ENCODE peak calls at places on chromosome 5, in seven cellular contexts. I, W, D, E, R, C and A are unnamed samples.

GRCh38 chr5:97531549-97531948 is 348.5 kb upstream of the RIOK2 start:
- DNase-seq in I (no peak), W (no peak), D (no peak), E (no peak), R (no peak), C (no peak), A (no peak)

GRCh38 chr5:173629628-173630027 is 13.2 kb upstream of the BOD1 start:
- DNase-seq in I (no peak), W (no peak), D (no peak), E (no peak), R (no peak), C (peak; percentile 43), A (no peak)

GRCh38 chr5:131783357-131783756 is 13.5 kb downstream of the FNIP1 start:
- DNase-seq in I (no peak), W (no peak), D (peak; percentile 8), E (no peak), R (no peak), C (no peak), A (no peak)

GRCh38 chr5:122611401-122611800 is 163.5 kb upstream of the SNX2 start:
- DNase-seq in I (no peak), W (no peak), D (no peak), E (no peak), R (no peak), C (no peak), A (peak; percentile 74)

GRCh38 chr5:107919969-107920368 is 249.2 kb upstream of the EFNA5 start:
- DNase-seq in I (no peak), W (no peak), D (no peak), E (no peak), R (no peak), C (no peak), A (no peak)

GRCh38 chr5:11851402-11851801 is 52.8 kb downstream of the CTNND2 start:
- DNase-seq in I (no peak), W (no peak), D (no peak), E (no peak), R (no peak), C (no peak), A (no peak)

GRCh38 chr5:149217096-149217801 is 54.4 kb upstream of the AFAP1L1 start:
- DNase-seq in I (peak; percentile 79), W (no peak), D (no peak), E (no peak), R (no peak), C (no peak), A (no peak)

GRCh38 chr5:103425686-103426454 is 136.7 kb downstream of the NUDT12 start:
- DNase-seq in I (no peak), W (no peak), D (peak; percentile 66), E (no peak), R (no peak), C (no peak), A (no peak)

GRCh38 chr5:170491479-170491878 is 12.3 kb upstream of the KCNIP1 start:
- DNase-seq in I (no peak), W (no peak), D (peak; percentile 95), E (no peak), R (no peak), C (no peak), A (peak; percentile 91)

GRCh38 chr5:81772488-81772887 is 21.6 kb upstream of the SSBP2 start:
- DNase-seq in I (no peak), W (no peak), D (no peak), E (no peak), R (no peak), C (no peak), A (no peak)

GRCh38 chr5:84255318-84255717 is 129.4 kb downstream of the EDIL3 start:
- DNase-seq in I (no peak), W (no peak), D (peak; percentile 74), E (no peak), R (no peak), C (no peak), A (no peak)

GRCh38 chr5:38456657-38457056 is 99.8 kb downstream of the LIFR start:
- DNase-seq in I (no peak), W (no peak), D (peak; percentile 41), E (no peak), R (no peak), C (no peak), A (no peak)

GRCh38 chr5:36060516-36060885 is 6.2 kb downstream of the UGT3A2 start:
- DNase-seq in I (no peak), W (no peak), D (peak; percentile 61), E (no peak), R (no peak), C (peak; percentile 13), A (no peak)

GRCh38 chr5:95609711-95610110 is 10.2 kb upstream of the GPR150 start:
- DNase-seq in I (no peak), W (no peak), D (no peak), E (no peak), R (no peak), C (no peak), A (no peak)

GRCh38 chr5:132447196-132447595 is 43.4 kb downstream of the IRF1 start:
- DNase-seq in I (no peak), W (no peak), D (no peak), E (no peak), R (no peak), C (no peak), A (no peak)

GRCh38 chr5:54719384-54720306 is 202.1 kb downstream of the SNX18 start:
- DNase-seq in I (peak; percentile 68), W (no peak), D (peak; percentile 88), E (no peak), R (no peak), C (no peak), A (no peak)

DNA sequence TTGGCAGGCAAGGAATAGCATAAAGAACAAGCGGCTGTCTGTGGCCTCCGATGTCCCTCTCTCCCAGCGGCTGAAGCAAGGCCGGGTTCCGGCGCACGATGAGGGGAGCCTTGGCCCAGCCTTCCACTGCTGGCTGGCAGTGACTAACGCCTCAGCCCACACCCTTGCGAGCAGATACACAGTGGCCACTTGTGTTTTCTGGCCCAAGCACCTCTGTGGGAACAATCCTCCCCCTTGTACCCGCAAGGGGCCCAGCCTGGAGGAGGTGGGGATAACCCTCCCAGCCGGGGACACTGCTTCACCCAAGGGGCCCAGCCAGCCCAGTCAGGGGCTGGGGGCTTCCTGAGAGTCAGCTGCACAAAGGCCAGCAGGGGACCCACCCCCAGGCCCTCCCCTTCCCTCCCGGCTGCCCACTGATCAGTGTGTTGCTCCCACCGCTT is 23.2 kb downstream of the STK10 start:
- DNase-seq in I (peak; percentile 86), W (no peak), D (peak; percentile 72), E (no peak), R (no peak), C (no peak), A (no peak)
- H3K4me1 ChIP-seq in I (peaks cover 26% of the 10 kb centered on the region), W (no peaks in the 10 kb centered on the region), D (peaks cover 17% of the 10 kb centered on the region), E (peaks cover 55% of the 10 kb centered on the region), R (peaks cover 64% of the 10 kb centered on the region), C (no peaks in the 10 kb centered on the region), A (no peaks in the 10 kb centered on the region)

GRCh38 chr5:139640432-139641115 is 7.6 kb upstream of the CXXC5 start:
- DNase-seq in I (peak; percentile 55), W (no peak), D (no peak), E (no peak), R (no peak), C (no peak), A (no peak)

GRCh38 chr5:139638090-139638735 is 9.9 kb upstream of the CXXC5 start:
- DNase-seq in I (peak; percentile 94), W (peak; percentile 84), D (peak; percentile 92), E (no peak), R (no peak), C (no peak), A (peak; percentile 84)

GRCh38 chr5:139641116-139642080 is 6.8 kb upstream of the CXXC5 start:
- DNase-seq in I (no peak), W (no peak), D (no peak), E (no peak), R (no peak), C (no peak), A (no peak)

GRCh38 chr5:139638736-139639618 is 9.2 kb upstream of the CXXC5 start:
- DNase-seq in I (peak; percentile 32), W (peak; percentile 17), D (no peak), E (no peak), R (no peak), C (no peak), A (no peak)

GRCh38 chr5:139639619-139640431 is 8.3 kb upstream of the CXXC5 start:
- DNase-seq in I (peak; percentile 83), W (peak; percentile 24), D (peak; percentile 58), E (no peak), R (no peak), C (no peak), A (peak; percentile 65)
- H3K4me1 ChIP-seq in I (peaks cover 19% of the 10 kb centered on the region), W (peaks cover 37% of the 10 kb centered on the region), D (peaks cover 35% of the 10 kb centered on the region), E (peaks cover 27% of the 10 kb centered on the region), R (peaks cover 22% of the 10 kb centered on the region), C (peaks cover 99% of the 10 kb centered on the region), A (peaks cover 93% of the 10 kb centered on the region)

DNA sequence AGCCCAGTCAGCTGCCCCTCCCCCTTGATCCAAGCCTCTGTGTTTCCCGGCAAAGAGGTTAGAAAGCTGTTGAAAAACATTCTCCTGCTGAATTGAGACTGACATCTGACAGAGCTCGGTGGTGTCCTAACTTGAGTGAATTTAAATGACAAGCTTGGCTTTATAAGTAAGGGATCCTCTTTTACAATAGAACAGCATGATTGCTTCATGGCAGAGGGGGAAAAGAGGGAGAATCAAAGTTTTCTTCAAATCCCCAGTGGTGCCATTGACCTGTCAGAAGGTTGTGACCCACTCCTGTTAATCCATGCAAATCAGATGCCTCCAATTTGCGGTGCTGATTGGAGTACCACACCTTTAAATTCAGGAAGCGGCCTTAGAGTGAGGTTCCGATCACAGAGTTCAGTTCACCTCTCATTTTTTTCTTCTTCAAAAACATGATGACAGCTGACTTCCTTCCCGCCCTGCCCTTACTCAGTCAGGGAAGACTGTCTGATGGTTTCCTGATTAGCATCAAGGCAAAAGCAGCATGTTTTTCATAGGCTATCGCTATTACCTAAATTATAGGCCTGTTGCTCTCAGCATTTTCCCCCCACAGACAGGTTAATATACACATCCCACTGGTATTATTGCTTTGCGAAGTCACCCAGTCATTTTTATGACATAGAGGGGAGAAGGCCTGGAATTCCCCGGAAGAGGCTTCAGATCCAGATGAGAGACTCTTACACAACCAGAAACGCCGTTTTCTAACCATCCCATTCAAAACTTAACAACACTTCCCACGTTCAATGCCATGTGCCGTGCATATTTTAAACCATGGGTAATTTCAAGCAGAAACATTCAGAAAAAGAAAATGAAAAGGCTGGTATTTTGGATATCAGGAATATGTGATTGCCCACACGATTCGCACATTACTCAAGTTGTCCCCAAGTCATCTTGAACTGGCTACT is 141.4 kb downstream of the EBF1 start:
- DNase-seq in I (no peak), W (no peak), D (peak; percentile 77), E (peak; percentile 52), R (no peak), C (no peak), A (no peak)
- H3K4me1 ChIP-seq in I (peaks cover 6% of the 10 kb centered on the region), W (no peaks in the 10 kb centered on the region), D (peaks cover 25% of the 10 kb centered on the region), E (peaks cover 13% of the 10 kb centered on the region), R (peaks cover 4% of the 10 kb centered on the region), C (no peaks in the 10 kb centered on the region), A (no peaks in the 10 kb centered on the region)

GRCh38 chr5:139755892-139756671 is 39.5 kb upstream of the PSD2 start:
- DNase-seq in I (no peak), W (no peak), D (no peak), E (no peak), R (no peak), C (no peak), A (no peak)

GRCh38 chr5:139760066-139761056 is 35.2 kb upstream of the PSD2 start:
- DNase-seq in I (no peak), W (no peak), D (peak; percentile 88), E (no peak), R (no peak), C (no peak), A (no peak)

GRCh38 chr5:139759219-139759721 is 36.3 kb upstream of the PSD2 start:
- DNase-seq in I (no peak), W (no peak), D (no peak), E (no peak), R (no peak), C (no peak), A (no peak)

GRCh38 chr5:139758510-139759036 is 37.0 kb upstream of the PSD2 start:
- DNase-seq in I (no peak), W (no peak), D (no peak), E (no peak), R (no peak), C (no peak), A (no peak)

GRCh38 chr5:139757727-139758509 is 37.7 kb upstream of the PSD2 start:
- DNase-seq in I (no peak), W (no peak), D (no peak), E (no peak), R (no peak), C (no peak), A (no peak)
- H3K4me1 ChIP-seq in I (no peaks in the 10 kb centered on the region), W (no peaks in the 10 kb centered on the region), D (peaks cover 9% of the 10 kb centered on the region), E (peaks cover 13% of the 10 kb centered on the region), R (peaks cover 9% of the 10 kb centered on the region), C (peaks cover 6% of the 10 kb centered on the region), A (peaks cover 9% of the 10 kb centered on the region)